ENCODE peak calls at places on chromosomes 1 and 21, in four cellular contexts. O, S, K and V are unnamed samples.

GRCh38 chr1:58157281-58157680 is 389.2 kb downstream of the OMA1 start:
- DNase-seq in S (no peak), K (no peak), O (no peak), V (no peak)

GRCh38 chr1:11354893-11355593 is 82.0 kb downstream of the UBIAD1 start:
- DNase-seq in O (no peak), K (no peak), S (no peak), V (no peak)

GRCh38 chr1:246117066-246117791 is 389.9 kb downstream of the SMYD3 start:
- DNase-seq in O (peak; percentile 10), K (peak; percentile 59), S (peak; percentile 62), V (peak; percentile 69)

GRCh38 chr1:29487291-29487690 is 251.0 kb downstream of the PTPRU start:
- DNase-seq in K (no peak), O (no peak), S (no peak), V (no peak)

GRCh38 chr1:152050886-152051764 is 14.3 kb upstream of the S100A11 start:
- DNase-seq in S (no peak), O (no peak), K (no peak), V (peak; percentile 56)

GRCh38 chr21:39441502-39442475 is 3.8 kb downstream of the LCA5L start:
- DNase-seq in K (peak; percentile 51), S (peak; percentile 51), O (peak; percentile 26), V (peak; percentile 68)

GRCh38 chr1:12014141-12014981 is 4.9 kb upstream of the MIIP start:
- DNase-seq in O (no peak), S (no peak), K (no peak), V (peak; percentile 64)

GRCh38 chr1:34831721-34832246 is 27.8 kb downstream of the SMIM12 start:
- DNase-seq in S (peak; percentile 9), O (no peak), K (no peak), V (no peak)

GRCh38 chr21:37437376-37438080 is 71.0 kb downstream of the DYRK1A start:
- DNase-seq in S (no peak), K (no peak), O (no peak), V (no peak)

GRCh38 chr21:44391345-44392091 is 38.1 kb downstream of the TRPM2 start:
- DNase-seq in S (no peak), O (no peak), K (no peak), V (no peak)

GRCh38 chr1:88892146-88892877 is 945 bp upstream of the GTF2B start:
- DNase-seq in S (no peak), K (peak; percentile 60), O (no peak), V (peak; percentile 68)

GRCh38 chr1:236663934-236664333 is 22.4 kb upstream of the ACTN2 start:
- DNase-seq in K (no peak), S (no peak), O (no peak), V (no peak)

GRCh38 chr1:117003253-117003875 is 1.8 kb downstream of the CD101 start:
- DNase-seq in O (no peak), K (no peak), S (no peak), V (no peak)

GRCh38 chr1:14682941-14683340 is 84.5 kb downstream of the KAZN start:
- DNase-seq in K (no peak), O (no peak), S (no peak), V (peak; percentile 3)

GRCh38 chr1:15089244-15089992 is 64.1 kb upstream of the TMEM51 start:
- DNase-seq in O (no peak), K (no peak), S (no peak), V (no peak)